ENCODE peak calls at places on chromosomes 4 and X, in six cellular contexts. G is activated T-cell treated with anti-CD3 and anti-CD28 coated beads, Interleukin-2, amount 50 U/mL, for 4 hours; F is Panc1; Y is fibroblast of pulmonary artery; N is GM12892; X is OCI-LY7. S is an unnamed sample.

GRCh38 chr4:112817933-112818921 is 181.3 kb downstream of the LARP7 start:
- DNase-seq in F (peak), G (no peak), Y (peak), N (peak), X (no peak), S (peak)

GRCh38 chr4:16443504-16444088 is 217.3 kb upstream of the TAPT1 start:
- DNase-seq in X (peak), G (no peak), F (peak), N (no peak), Y (peak), S (peak)

GRCh38 chr4:141587897-141588296 is 48.5 kb upstream of the IL15 start:
- DNase-seq in G (no peak), N (no peak), Y (peak), X (no peak), F (no peak), S (no peak)

GRCh38 chr4:123260429-123261052 is 136.1 kb upstream of the SPRY1 start:
- DNase-seq in G (no peak), N (no peak), X (no peak), Y (no peak), F (no peak), S (no peak)

GRCh38 chr4:20839957-20840356 is 139.7 kb downstream of the PACRGL start:
- DNase-seq in N (no peak), X (no peak), F (no peak), G (no peak), Y (peak), S (no peak)

GRCh38 chrX:39309721-39310152 is 508.5 kb downstream of the MID1IP1 start:
- DNase-seq in G (peak), N (no peak), F (no peak), X (no peak), Y (peak), S (no peak)

GRCh38 chr4:147370473-147370872 is 110.4 kb upstream of the EDNRA start:
- DNase-seq in F (no peak), N (no peak), G (no peak), X (no peak), Y (peak), S (no peak)

GRCh38 chr4:57320880-57321279 is 210.7 kb upstream of the IGFBP7 start:
- DNase-seq in G (no peak), N (no peak), X (no peak), Y (no peak), F (no peak), S (no peak)

GRCh38 chrX:139297638-139298037 is 232.9 kb upstream of the F9 start:
- DNase-seq in Y (no peak), F (no peak), X (no peak), G (no peak), N (no peak), S (no peak)

GRCh38 chr4:21470531-21470930 is 478.0 kb downstream of the KCNIP4 start:
- DNase-seq in Y (peak), G (no peak), F (no peak), X (no peak), N (no peak), S (no peak)

GRCh38 chr4:24137963-24138601 is 248.2 kb upstream of the PPARGC1A start:
- DNase-seq in N (no peak), X (no peak), Y (no peak), G (no peak), F (no peak), S (no peak)

S was measured in GM18507.